ENCODE peak calls at places on chromosome 1, in eight cellular contexts. One of them, this sample, is unnamed.

GRCh38 chr1:29828526-29829447 is 592.5 kb downstream of the PTPRU start:
- DNase-seq in heart right ventricle: no peak
- DNase-seq in NCI-H2171 treated with DMSO at 0.1 percent for 48 hours: no peak
- DNase-seq in hippocampal formation: no peak
- DNase-seq in stimulated activated CD8-positive, alpha-beta memory T cell treated with anti-CD3 and anti-CD28 coated beads, Interleukin-15, amount 100 ng/mL, for 24 hours: no peak
- DNase-seq in stimulated activated CD4-positive, alpha-beta T cell treated with anti-CD3 and anti-CD28 coated beads, Interleukin-12 subunit alpha, Interleukin-12 subunit beta, amount 100 ng/mL, for 4 hours: no peak
- DNase-seq in GM18507: no peak
- DNase-seq in activated naive CD8-positive, alpha-beta T cell treated with anti-CD3 and anti-CD28 coated beads for 36 hours: no peak
- DNase-seq in this sample: no peak

GRCh38 chr1:167651161-167651693 is 21.2 kb downstream of the RCSD1 start:
- DNase-seq in activated naive CD8-positive, alpha-beta T cell treated with anti-CD3 and anti-CD28 coated beads for 36 hours: no peak
- DNase-seq in GM18507: no peak
- DNase-seq in NCI-H2171 treated with DMSO at 0.1 percent for 48 hours: no peak
- DNase-seq in hippocampal formation: no peak
- DNase-seq in stimulated activated CD8-positive, alpha-beta memory T cell treated with anti-CD3 and anti-CD28 coated beads, Interleukin-15, amount 100 ng/mL, for 24 hours: no peak
- DNase-seq in heart right ventricle: peak; percentile 33
- DNase-seq in stimulated activated CD4-positive, alpha-beta T cell treated with anti-CD3 and anti-CD28 coated beads, Interleukin-12 subunit alpha, Interleukin-12 subunit beta, amount 100 ng/mL, for 4 hours: no peak
- DNase-seq in this sample: no peak

GRCh38 chr1:77536813-77537212 is 145.6 kb downstream of the ZZZ3 start:
- DNase-seq in hippocampal formation: no peak
- DNase-seq in GM18507: no peak
- DNase-seq in NCI-H2171 treated with DMSO at 0.1 percent for 48 hours: no peak
- DNase-seq in heart right ventricle: no peak
- DNase-seq in activated naive CD8-positive, alpha-beta T cell treated with anti-CD3 and anti-CD28 coated beads for 36 hours: no peak
- DNase-seq in stimulated activated CD8-positive, alpha-beta memory T cell treated with anti-CD3 and anti-CD28 coated beads, Interleukin-15, amount 100 ng/mL, for 24 hours: no peak
- DNase-seq in stimulated activated CD4-positive, alpha-beta T cell treated with anti-CD3 and anti-CD28 coated beads, Interleukin-12 subunit alpha, Interleukin-12 subunit beta, amount 100 ng/mL, for 4 hours: no peak
- DNase-seq in this sample: no peak

GRCh38 chr1:56578664-56578962 is 750 bp downstream of the PLPP3 start:
- DNase-seq in stimulated activated CD4-positive, alpha-beta T cell treated with anti-CD3 and anti-CD28 coated beads, Interleukin-12 subunit alpha, Interleukin-12 subunit beta, amount 100 ng/mL, for 4 hours: no peak
- DNase-seq in GM18507: no peak
- DNase-seq in stimulated activated CD8-positive, alpha-beta memory T cell treated with anti-CD3 and anti-CD28 coated beads, Interleukin-15, amount 100 ng/mL, for 24 hours: no peak
- DNase-seq in activated naive CD8-positive, alpha-beta T cell treated with anti-CD3 and anti-CD28 coated beads for 36 hours: no peak
- DNase-seq in hippocampal formation: peak; percentile 73
- DNase-seq in heart right ventricle: peak; percentile 43
- DNase-seq in NCI-H2171 treated with DMSO at 0.1 percent for 48 hours: no peak
- DNase-seq in this sample: peak; percentile 39

GRCh38 chr1:149942207-149942606 is 5.5 kb upstream of the MTMR11 start:
- DNase-seq in hippocampal formation: no peak
- DNase-seq in NCI-H2171 treated with DMSO at 0.1 percent for 48 hours: no peak
- DNase-seq in GM18507: no peak
- DNase-seq in activated naive CD8-positive, alpha-beta T cell treated with anti-CD3 and anti-CD28 coated beads for 36 hours: no peak
- DNase-seq in stimulated activated CD8-positive, alpha-beta memory T cell treated with anti-CD3 and anti-CD28 coated beads, Interleukin-15, amount 100 ng/mL, for 24 hours: no peak
- DNase-seq in heart right ventricle: no peak
- DNase-seq in stimulated activated CD4-positive, alpha-beta T cell treated with anti-CD3 and anti-CD28 coated beads, Interleukin-12 subunit alpha, Interleukin-12 subunit beta, amount 100 ng/mL, for 4 hours: no peak
- DNase-seq in this sample: peak; percentile 13

GRCh38 chr1:108209456-108210108 is 9.4 kb upstream of the SLC25A24 start:
- DNase-seq in stimulated activated CD4-positive, alpha-beta T cell treated with anti-CD3 and anti-CD28 coated beads, Interleukin-12 subunit alpha, Interleukin-12 subunit beta, amount 100 ng/mL, for 4 hours: peak; percentile 3
- DNase-seq in stimulated activated CD8-positive, alpha-beta memory T cell treated with anti-CD3 and anti-CD28 coated beads, Interleukin-15, amount 100 ng/mL, for 24 hours: no peak
- DNase-seq in GM18507: no peak
- DNase-seq in heart right ventricle: no peak
- DNase-seq in hippocampal formation: no peak
- DNase-seq in activated naive CD8-positive, alpha-beta T cell treated with anti-CD3 and anti-CD28 coated beads for 36 hours: peak; percentile 15
- DNase-seq in NCI-H2171 treated with DMSO at 0.1 percent for 48 hours: no peak
- DNase-seq in this sample: no peak

GRCh38 chr1:156577512-156577911 is 2.0 kb upstream of the TTC24 start:
- DNase-seq in activated naive CD8-positive, alpha-beta T cell treated with anti-CD3 and anti-CD28 coated beads for 36 hours: no peak
- DNase-seq in stimulated activated CD8-positive, alpha-beta memory T cell treated with anti-CD3 and anti-CD28 coated beads, Interleukin-15, amount 100 ng/mL, for 24 hours: no peak
- DNase-seq in stimulated activated CD4-positive, alpha-beta T cell treated with anti-CD3 and anti-CD28 coated beads, Interleukin-12 subunit alpha, Interleukin-12 subunit beta, amount 100 ng/mL, for 4 hours: no peak
- DNase-seq in NCI-H2171 treated with DMSO at 0.1 percent for 48 hours: peak; percentile 35
- DNase-seq in GM18507: no peak
- DNase-seq in heart right ventricle: no peak
- DNase-seq in hippocampal formation: no peak
- DNase-seq in this sample: no peak

GRCh38 chr1:201916649-201917249 is 28.1 kb downstream of the SHISA4 start:
- DNase-seq in GM18507: no peak
- DNase-seq in activated naive CD8-positive, alpha-beta T cell treated with anti-CD3 and anti-CD28 coated beads for 36 hours: no peak
- DNase-seq in heart right ventricle: peak; percentile 63
- DNase-seq in NCI-H2171 treated with DMSO at 0.1 percent for 48 hours: peak; percentile 23
- DNase-seq in stimulated activated CD8-positive, alpha-beta memory T cell treated with anti-CD3 and anti-CD28 coated beads, Interleukin-15, amount 100 ng/mL, for 24 hours: no peak
- DNase-seq in stimulated activated CD4-positive, alpha-beta T cell treated with anti-CD3 and anti-CD28 coated beads, Interleukin-12 subunit alpha, Interleukin-12 subunit beta, amount 100 ng/mL, for 4 hours: no peak
- DNase-seq in hippocampal formation: no peak
- DNase-seq in this sample: no peak

GRCh38 chr1:199218065-199218464 is 579.2 kb downstream of the PTPRC start:
- DNase-seq in activated naive CD8-positive, alpha-beta T cell treated with anti-CD3 and anti-CD28 coated beads for 36 hours: no peak
- DNase-seq in NCI-H2171 treated with DMSO at 0.1 percent for 48 hours: no peak
- DNase-seq in stimulated activated CD4-positive, alpha-beta T cell treated with anti-CD3 and anti-CD28 coated beads, Interleukin-12 subunit alpha, Interleukin-12 subunit beta, amount 100 ng/mL, for 4 hours: no peak
- DNase-seq in GM18507: no peak
- DNase-seq in heart right ventricle: no peak
- DNase-seq in hippocampal formation: no peak
- DNase-seq in stimulated activated CD8-positive, alpha-beta memory T cell treated with anti-CD3 and anti-CD28 coated beads, Interleukin-15, amount 100 ng/mL, for 24 hours: no peak
- DNase-seq in this sample: no peak

GRCh38 chr1:116387551-116387950 is 14.5 kb downstream of the ATP1A1 start:
- DNase-seq in stimulated activated CD8-positive, alpha-beta memory T cell treated with anti-CD3 and anti-CD28 coated beads, Interleukin-15, amount 100 ng/mL, for 24 hours: no peak
- DNase-seq in hippocampal formation: no peak
- DNase-seq in heart right ventricle: no peak
- DNase-seq in NCI-H2171 treated with DMSO at 0.1 percent for 48 hours: no peak
- DNase-seq in GM18507: no peak
- DNase-seq in stimulated activated CD4-positive, alpha-beta T cell treated with anti-CD3 and anti-CD28 coated beads, Interleukin-12 subunit alpha, Interleukin-12 subunit beta, amount 100 ng/mL, for 4 hours: no peak
- DNase-seq in activated naive CD8-positive, alpha-beta T cell treated with anti-CD3 and anti-CD28 coated beads for 36 hours: no peak
- DNase-seq in this sample: no peak

GRCh38 chr1:37793773-37794371 is at the start of gene MANEAL:
- DNase-seq in heart right ventricle: peak; percentile 42
- DNase-seq in stimulated activated CD4-positive, alpha-beta T cell treated with anti-CD3 and anti-CD28 coated beads, Interleukin-12 subunit alpha, Interleukin-12 subunit beta, amount 100 ng/mL, for 4 hours: peak; percentile 17
- DNase-seq in stimulated activated CD8-positive, alpha-beta memory T cell treated with anti-CD3 and anti-CD28 coated beads, Interleukin-15, amount 100 ng/mL, for 24 hours: no peak
- DNase-seq in GM18507: peak; percentile 70
- DNase-seq in activated naive CD8-positive, alpha-beta T cell treated with anti-CD3 and anti-CD28 coated beads for 36 hours: peak; percentile 63
- DNase-seq in NCI-H2171 treated with DMSO at 0.1 percent for 48 hours: peak; percentile 51
- DNase-seq in hippocampal formation: peak; percentile 34
- DNase-seq in this sample: peak; percentile 76

GRCh38 chr1:151547119-151547899 is 7.2 kb downstream of the TUFT1 start:
- DNase-seq in activated naive CD8-positive, alpha-beta T cell treated with anti-CD3 and anti-CD28 coated beads for 36 hours: no peak
- DNase-seq in stimulated activated CD4-positive, alpha-beta T cell treated with anti-CD3 and anti-CD28 coated beads, Interleukin-12 subunit alpha, Interleukin-12 subunit beta, amount 100 ng/mL, for 4 hours: no peak
- DNase-seq in NCI-H2171 treated with DMSO at 0.1 percent for 48 hours: no peak
- DNase-seq in hippocampal formation: no peak
- DNase-seq in GM18507: no peak
- DNase-seq in stimulated activated CD8-positive, alpha-beta memory T cell treated with anti-CD3 and anti-CD28 coated beads, Interleukin-15, amount 100 ng/mL, for 24 hours: no peak
- DNase-seq in heart right ventricle: no peak
- DNase-seq in this sample: no peak

GRCh38 chr1:111990878-111991760 is 1.7 kb upstream of the KCND3 start:
- DNase-seq in hippocampal formation: peak; percentile 61
- DNase-seq in activated naive CD8-positive, alpha-beta T cell treated with anti-CD3 and anti-CD28 coated beads for 36 hours: no peak
- DNase-seq in heart right ventricle: peak; percentile 77
- DNase-seq in stimulated activated CD8-positive, alpha-beta memory T cell treated with anti-CD3 and anti-CD28 coated beads, Interleukin-15, amount 100 ng/mL, for 24 hours: no peak
- DNase-seq in GM18507: no peak
- DNase-seq in stimulated activated CD4-positive, alpha-beta T cell treated with anti-CD3 and anti-CD28 coated beads, Interleukin-12 subunit alpha, Interleukin-12 subunit beta, amount 100 ng/mL, for 4 hours: no peak
- DNase-seq in NCI-H2171 treated with DMSO at 0.1 percent for 48 hours: peak; percentile 89
- DNase-seq in this sample: peak; percentile 56

GRCh38 chr1:903305-903704 is 20.4 kb upstream of the SAMD11 start:
- DNase-seq in stimulated activated CD8-positive, alpha-beta memory T cell treated with anti-CD3 and anti-CD28 coated beads, Interleukin-15, amount 100 ng/mL, for 24 hours: no peak
- DNase-seq in NCI-H2171 treated with DMSO at 0.1 percent for 48 hours: no peak
- DNase-seq in stimulated activated CD4-positive, alpha-beta T cell treated with anti-CD3 and anti-CD28 coated beads, Interleukin-12 subunit alpha, Interleukin-12 subunit beta, amount 100 ng/mL, for 4 hours: no peak
- DNase-seq in GM18507: no peak
- DNase-seq in activated naive CD8-positive, alpha-beta T cell treated with anti-CD3 and anti-CD28 coated beads for 36 hours: no peak
- DNase-seq in heart right ventricle: no peak
- DNase-seq in hippocampal formation: no peak
- DNase-seq in this sample: no peak

GRCh38 chr1:7247158-7247557 is 461.9 kb downstream of the CAMTA1 start:
- DNase-seq in stimulated activated CD8-positive, alpha-beta memory T cell treated with anti-CD3 and anti-CD28 coated beads, Interleukin-15, amount 100 ng/mL, for 24 hours: no peak
- DNase-seq in stimulated activated CD4-positive, alpha-beta T cell treated with anti-CD3 and anti-CD28 coated beads, Interleukin-12 subunit alpha, Interleukin-12 subunit beta, amount 100 ng/mL, for 4 hours: no peak
- DNase-seq in NCI-H2171 treated with DMSO at 0.1 percent for 48 hours: no peak
- DNase-seq in heart right ventricle: no peak
- DNase-seq in hippocampal formation: no peak
- DNase-seq in activated naive CD8-positive, alpha-beta T cell treated with anti-CD3 and anti-CD28 coated beads for 36 hours: no peak
- DNase-seq in GM18507: no peak
- DNase-seq in this sample: no peak

GRCh38 chr1:247494746-247495145 is 36.8 kb upstream of the OR2B11 start:
- DNase-seq in NCI-H2171 treated with DMSO at 0.1 percent for 48 hours: no peak
- DNase-seq in hippocampal formation: no peak
- DNase-seq in heart right ventricle: no peak
- DNase-seq in activated naive CD8-positive, alpha-beta T cell treated with anti-CD3 and anti-CD28 coated beads for 36 hours: no peak
- DNase-seq in GM18507: no peak
- DNase-seq in stimulated activated CD8-positive, alpha-beta memory T cell treated with anti-CD3 and anti-CD28 coated beads, Interleukin-15, amount 100 ng/mL, for 24 hours: no peak
- DNase-seq in stimulated activated CD4-positive, alpha-beta T cell treated with anti-CD3 and anti-CD28 coated beads, Interleukin-12 subunit alpha, Interleukin-12 subunit beta, amount 100 ng/mL, for 4 hours: no peak
- DNase-seq in this sample: no peak

GRCh38 chr1:14880456-14881316 is 272.9 kb upstream of the TMEM51 start:
- DNase-seq in stimulated activated CD4-positive, alpha-beta T cell treated with anti-CD3 and anti-CD28 coated beads, Interleukin-12 subunit alpha, Interleukin-12 subunit beta, amount 100 ng/mL, for 4 hours: no peak
- DNase-seq in NCI-H2171 treated with DMSO at 0.1 percent for 48 hours: no peak
- DNase-seq in activated naive CD8-positive, alpha-beta T cell treated with anti-CD3 and anti-CD28 coated beads for 36 hours: no peak
- DNase-seq in hippocampal formation: no peak
- DNase-seq in GM18507: no peak
- DNase-seq in stimulated activated CD8-positive, alpha-beta memory T cell treated with anti-CD3 and anti-CD28 coated beads, Interleukin-15, amount 100 ng/mL, for 24 hours: no peak
- DNase-seq in heart right ventricle: no peak
- DNase-seq in this sample: no peak

GRCh38 chr1:64917328-64917861 is 49.0 kb downstream of the JAK1 start:
- DNase-seq in hippocampal formation: no peak
- DNase-seq in heart right ventricle: peak; percentile 39
- DNase-seq in stimulated activated CD4-positive, alpha-beta T cell treated with anti-CD3 and anti-CD28 coated beads, Interleukin-12 subunit alpha, Interleukin-12 subunit beta, amount 100 ng/mL, for 4 hours: no peak
- DNase-seq in activated naive CD8-positive, alpha-beta T cell treated with anti-CD3 and anti-CD28 coated beads for 36 hours: no peak
- DNase-seq in GM18507: no peak
- DNase-seq in stimulated activated CD8-positive, alpha-beta memory T cell treated with anti-CD3 and anti-CD28 coated beads, Interleukin-15, amount 100 ng/mL, for 24 hours: no peak
- DNase-seq in NCI-H2171 treated with DMSO at 0.1 percent for 48 hours: no peak
- DNase-seq in this sample: no peak

This sample was measured in frontal cortex.